ENCODE peak calls at places on chromosomes 12 and 14, in eight cellular contexts. O is neural progenitor cell; E is adrenal gland; Y is sigmoid colon; K is mesenchymal stem cell; V is CD4-positive, CD25-positive, alpha-beta regulatory T cell; Z is breast epithelium; L is PC-9. W is an unnamed sample. For H3K36me3, the result is how much of the 10 kb centered on the place peaks cover.

GRCh38 chr12:115135800-115136211 is 451.8 kb upstream of the TBX3 start:
- DNase-seq in O (no peak), E (peak), Y (peak), K (peak), V (no peak), Z (peak), L (no peak), W (no peak)

GRCh38 chr14:61211476-61212262 is 69.5 kb downstream of the TMEM30B start:
- DNase-seq in O (no peak), E (no peak), Y (no peak), K (no peak), V (no peak), Z (no peak), L (no peak), W (no peak)

GRCh38 chr12:47955059-47955458 is 8.3 kb upstream of the TMEM106C start:
- DNase-seq in O (no peak), E (no peak), Y (no peak), K (no peak), V (no peak), Z (no peak), L (no peak), W (no peak)

GRCh38 chr14:74955229-74955999 is at the start of gene PGF:
- DNase-seq in O (peak), E (peak), Y (peak), K (peak), V (peak), Z (no peak), L (peak), W (peak)

GRCh38 chr14:29752221-29752923 is 175.3 kb downstream of the PRKD1 start:
- DNase-seq in O (no peak), E (no peak), Y (no peak), K (no peak), V (no peak), Z (no peak), L (no peak), W (no peak)

GRCh38 chr14:79544671-79545070 is 666.6 kb downstream of the DIO2 start:
- DNase-seq in O (no peak), E (no peak), Y (no peak), K (peak), V (no peak), Z (no peak), L (no peak), W (no peak)

GRCh38 chr12:92502417-92503028 is 200.3 kb upstream of the PLEKHG7 start:
- DNase-seq in O (no peak), E (no peak), Y (no peak), K (no peak), V (no peak), Z (no peak), L (no peak), W (no peak)

GRCh38 chr12:81077329-81077685 is 572 bp upstream of the ACSS3 start:
- DNase-seq in O (peak), E (peak), Y (no peak), K (peak), V (no peak), Z (no peak), L (no peak), W (peak)

GRCh38 chr12:916240-916639 is 33.3 kb downstream of the RAD52 start:
- DNase-seq in O (no peak), E (no peak), Y (no peak), K (no peak), V (no peak), Z (no peak), L (no peak), W (peak)
- H3K36me3 ChIP-seq in O (under half), E (under half), Y (under half), K (under half), V (half or more), Z (under half), L (half or more), W (under half)

DNA sequence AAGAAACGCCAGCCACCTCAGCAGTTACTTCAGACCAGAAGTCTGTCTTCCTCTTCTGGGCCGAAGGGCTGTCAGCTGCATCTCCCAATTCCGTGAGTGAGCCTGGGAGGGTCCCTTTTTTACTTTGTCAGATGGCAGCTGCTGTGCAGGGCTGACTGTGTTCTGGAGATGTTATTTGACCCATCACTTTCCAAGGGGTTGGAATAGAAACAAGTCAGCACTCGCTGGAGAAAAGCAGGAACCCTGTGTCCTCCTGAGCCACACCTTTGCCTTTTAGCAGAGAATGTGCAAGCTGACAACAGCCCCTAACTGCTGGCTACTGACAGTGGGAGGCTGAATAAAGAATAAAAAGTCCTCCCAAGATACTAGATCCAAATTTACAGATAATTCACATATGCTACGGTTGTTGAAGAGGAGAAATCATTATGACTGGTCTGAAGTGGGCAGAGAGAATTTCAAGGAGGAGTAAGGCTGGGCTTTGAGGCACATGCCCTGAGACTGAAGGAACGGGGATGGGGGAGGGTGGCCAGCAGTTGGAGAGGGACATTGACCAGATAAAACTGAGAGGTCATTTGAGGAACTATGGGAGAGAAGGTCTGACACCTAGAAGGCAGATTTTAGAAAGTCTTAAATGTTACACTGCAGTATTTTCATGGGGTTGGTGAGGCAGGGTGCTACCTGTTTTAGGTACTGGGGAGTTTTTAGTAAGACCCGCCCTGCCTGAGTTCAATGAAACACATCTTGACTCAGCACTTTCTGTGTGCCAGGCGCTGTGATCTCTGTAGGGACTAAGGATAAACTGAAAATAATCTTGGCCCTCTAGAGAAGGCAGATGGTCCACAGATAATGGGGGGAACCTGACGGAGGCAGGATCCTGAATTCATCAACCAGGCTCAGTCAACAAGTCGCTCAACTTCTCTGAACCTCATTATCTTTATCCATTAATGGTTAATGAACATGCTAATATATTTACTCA is 27.4 kb downstream of the FAM234B start:
- DNase-seq in O (no peak), E (no peak), Y (no peak), K (no peak), V (no peak), Z (no peak), L (no peak), W (no peak)
- H3K36me3 ChIP-seq in O (under half), E (under half), Y (under half), K (under half), V (under half), Z (under half), L (under half), W (under half)

GRCh38 chr12:2919249-2919648 is 28.6 kb downstream of the TULP3 start:
- DNase-seq in O (no peak), E (no peak), Y (no peak), K (no peak), V (no peak), Z (no peak), L (no peak), W (no peak)
- H3K36me3 ChIP-seq in O (under half), E (under half), Y (under half), K (under half), V (under half), Z (under half), L (under half), W (under half)

GRCh38 chr14:105448706-105449111 is 25.9 kb upstream of the CRIP2 start:
- DNase-seq in O (peak), E (peak), Y (peak), K (peak), V (peak), Z (peak), L (no peak), W (peak)
- H3K36me3 ChIP-seq in O (under half), E (under half), Y (under half), K (half or more), V (under half), Z (under half), L (under half), W (under half)

GRCh38 chr12:124332068-124332672 is 37.3 kb downstream of the RFLNA start:
- DNase-seq in O (no peak), E (no peak), Y (no peak), K (no peak), V (no peak), Z (no peak), L (no peak), W (peak)

GRCh38 chr12:124334976-124335375 is 40.1 kb downstream of the RFLNA start:
- DNase-seq in O (peak), E (no peak), Y (no peak), K (no peak), V (no peak), Z (no peak), L (no peak), W (no peak)

GRCh38 chr12:124334266-124334665 is 39.4 kb downstream of the RFLNA start:
- DNase-seq in O (no peak), E (no peak), Y (no peak), K (no peak), V (no peak), Z (no peak), L (no peak), W (no peak)

GRCh38 chr12:124332900-124333299 is 38.0 kb downstream of the RFLNA start:
- DNase-seq in O (no peak), E (no peak), Y (no peak), K (no peak), V (no peak), Z (no peak), L (no peak), W (no peak)

GRCh38 chr12:124333724-124334123 is 38.8 kb downstream of the RFLNA start:
- DNase-seq in O (no peak), E (no peak), Y (no peak), K (no peak), V (no peak), Z (no peak), L (no peak), W (no peak)
- H3K36me3 ChIP-seq in O (under half), E (under half), Y (half or more), K (half or more), V (half or more), Z (under half), L (under half), W (under half)

GRCh38 chr12:108505121-108505520 is 10.0 kb upstream of the FICD start:
- DNase-seq in O (no peak), E (no peak), Y (no peak), K (no peak), V (no peak), Z (no peak), L (no peak), W (no peak)
- H3K36me3 ChIP-seq in O (under half), E (under half), Y (under half), K (under half), V (under half), Z (under half), L (under half), W (under half)